ENCODE peak calls at places on chromosomes 5 and 9, in nine cellular contexts. B is AG04450; F is foreskin fibroblast; I is ovary; T is tibial nerve; H is GM23248; P is CD4-positive, alpha-beta memory T cell; E is brain microvascular endothelial cell; K is endodermal cell. Y is an unnamed sample.

GRCh38 chr9:138033950-138034349 is 156.4 kb downstream of the CACNA1B start:
- DNase-seq in B (no peak), F (no peak), I (no peak), T (no peak), H (no peak), P (no peak), E (no peak), K (peak), Y (no peak)

GRCh38 chr9:18437315-18438200 is 36.4 kb upstream of the ADAMTSL1 start:
- DNase-seq in B (no peak), F (peak), I (peak), T (no peak), H (peak), P (no peak), E (peak), K (peak), Y (no peak)

GRCh38 chr5:36717131-36717530 is 110.7 kb downstream of the SLC1A3 start:
- DNase-seq in B (no peak), F (no peak), I (no peak), T (no peak), H (no peak), P (no peak), E (no peak), K (no peak), Y (no peak)

GRCh38 chr9:136562746-136563506 is 17.1 kb upstream of the NOTCH1 start:
- DNase-seq in B (no peak), F (no peak), I (no peak), T (no peak), H (no peak), P (no peak), E (no peak), K (no peak), Y (no peak)

GRCh38 chr5:145780961-145781360 is 54.2 kb downstream of the PRELID2 start:
- DNase-seq in B (no peak), F (no peak), I (no peak), T (no peak), H (no peak), P (no peak), E (no peak), K (no peak), Y (peak)

GRCh38 chr5:9361835-9362234 is 184.0 kb downstream of the SEMA5A start:
- DNase-seq in B (no peak), F (no peak), I (no peak), T (no peak), H (peak), P (peak), E (peak), K (peak), Y (no peak)

GRCh38 chr5:138334867-138335447 is 3.1 kb upstream of the FAM53C start:
- DNase-seq in B (no peak), F (no peak), I (no peak), T (no peak), H (peak), P (no peak), E (no peak), K (no peak), Y (no peak)

GRCh38 chr9:137175345-137175961 is 3.6 kb upstream of the TMEM210 start:
- DNase-seq in B (no peak), F (no peak), I (no peak), T (no peak), H (peak), P (no peak), E (no peak), K (peak), Y (no peak)

GRCh38 chr5:135993248-135993893 is 35.4 kb upstream of the TGFBI start:
- DNase-seq in B (no peak), F (no peak), I (no peak), T (no peak), H (peak), P (no peak), E (no peak), K (no peak), Y (no peak)

GRCh38 chr9:113715086-113715485 is 161.0 kb upstream of the ZNF618 start:
- DNase-seq in B (peak), F (peak), I (no peak), T (no peak), H (peak), P (no peak), E (peak), K (peak), Y (no peak)

GRCh38 chr9:112866662-112867274 is 23.9 kb downstream of the SLC46A2 start:
- DNase-seq in B (no peak), F (peak), I (no peak), T (no peak), H (peak), P (no peak), E (no peak), K (peak), Y (no peak)

GRCh38 chr9:37936965-37937364 is 33.0 kb upstream of the SLC25A51 start:
- DNase-seq in B (peak), F (peak), I (no peak), T (no peak), H (peak), P (no peak), E (peak), K (no peak), Y (peak)

GRCh38 chr5:180649297-180650039 is at the start of gene FLT4:
- DNase-seq in B (no peak), F (no peak), I (no peak), T (no peak), H (no peak), P (no peak), E (no peak), K (peak), Y (no peak)

GRCh38 chr5:80481019-80481893 is 6.6 kb upstream of the FAM151B start:
- DNase-seq in B (no peak), F (peak), I (no peak), T (no peak), H (peak), P (peak), E (peak), K (peak), Y (no peak)

GRCh38 chr9:96342553-96343245 is 40.7 kb upstream of the HSD17B3 start:
- DNase-seq in B (no peak), F (no peak), I (no peak), T (no peak), H (no peak), P (no peak), E (no peak), K (no peak), Y (no peak)

GRCh38 chr9:130129425-130130061 is 42.7 kb upstream of the NCS1 start:
- DNase-seq in B (peak), F (no peak), I (no peak), T (no peak), H (no peak), P (peak), E (peak), K (no peak), Y (no peak)

GRCh38 chr5:169805527-169805934 is 168.5 kb downstream of the DOCK2 start:
- DNase-seq in B (no peak), F (no peak), I (no peak), T (no peak), H (peak), P (peak), E (no peak), K (peak), Y (peak)

GRCh38 chr9:87909310-87910041 is 8.3 kb upstream of the SPATA31C1 start:
- DNase-seq in B (no peak), F (no peak), I (no peak), T (no peak), H (no peak), P (no peak), E (no peak), K (peak), Y (no peak)

GRCh38 chr5:170329524-170329923 is 31.9 kb upstream of the LCP2 start:
- DNase-seq in B (no peak), F (no peak), I (no peak), T (no peak), H (no peak), P (no peak), E (no peak), K (no peak), Y (no peak)

GRCh38 chr5:16735092-16735970 is 118.5 kb upstream of the RETREG1 start:
- DNase-seq in B (no peak), F (no peak), I (no peak), T (no peak), H (peak), P (no peak), E (no peak), K (no peak), Y (no peak)
- H3K4me3 ChIP-seq in B (no peak), F (no peak), I (no peak), T (no peak), H (peak), P (no peak), E (no peak), K (peak), Y (no peak)

GRCh38 chr5:77957931-77958476 is 181.9 kb upstream of the TBCA start:
- DNase-seq in B (no peak), F (no peak), I (no peak), T (no peak), H (peak), P (no peak), E (no peak), K (peak), Y (no peak)
- H3K4me3 ChIP-seq in B (no peak), F (no peak), I (no peak), T (no peak), H (no peak), P (no peak), E (peak), K (peak), Y (no peak)

DNA sequence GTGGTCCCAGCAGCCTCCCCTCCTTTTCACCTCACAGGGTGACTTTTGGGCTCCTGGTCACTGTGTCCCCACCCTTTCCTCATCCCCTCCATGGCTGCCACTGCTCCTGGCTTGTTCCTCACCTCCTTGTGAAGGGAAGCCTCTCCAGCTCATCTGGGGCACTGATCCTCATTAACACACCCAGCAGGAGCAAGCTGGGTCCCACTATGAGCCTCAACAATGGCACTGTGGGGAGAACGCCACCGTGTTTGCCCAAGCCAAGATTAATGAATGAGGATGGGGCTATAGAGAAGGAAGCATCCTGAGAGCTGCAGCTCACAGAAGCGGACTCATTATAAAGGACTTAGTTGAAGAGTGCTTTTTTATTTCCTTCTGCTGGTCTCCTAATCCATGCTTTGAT is 118.4 kb downstream of the MARCHF11 start:
- DNase-seq in B (no peak), F (no peak), I (no peak), T (no peak), H (no peak), P (no peak), E (no peak), K (peak), Y (no peak)
- H3K4me3 ChIP-seq in B (no peak), F (no peak), I (no peak), T (no peak), H (no peak), P (no peak), E (no peak), K (no peak), Y (no peak)

DNA sequence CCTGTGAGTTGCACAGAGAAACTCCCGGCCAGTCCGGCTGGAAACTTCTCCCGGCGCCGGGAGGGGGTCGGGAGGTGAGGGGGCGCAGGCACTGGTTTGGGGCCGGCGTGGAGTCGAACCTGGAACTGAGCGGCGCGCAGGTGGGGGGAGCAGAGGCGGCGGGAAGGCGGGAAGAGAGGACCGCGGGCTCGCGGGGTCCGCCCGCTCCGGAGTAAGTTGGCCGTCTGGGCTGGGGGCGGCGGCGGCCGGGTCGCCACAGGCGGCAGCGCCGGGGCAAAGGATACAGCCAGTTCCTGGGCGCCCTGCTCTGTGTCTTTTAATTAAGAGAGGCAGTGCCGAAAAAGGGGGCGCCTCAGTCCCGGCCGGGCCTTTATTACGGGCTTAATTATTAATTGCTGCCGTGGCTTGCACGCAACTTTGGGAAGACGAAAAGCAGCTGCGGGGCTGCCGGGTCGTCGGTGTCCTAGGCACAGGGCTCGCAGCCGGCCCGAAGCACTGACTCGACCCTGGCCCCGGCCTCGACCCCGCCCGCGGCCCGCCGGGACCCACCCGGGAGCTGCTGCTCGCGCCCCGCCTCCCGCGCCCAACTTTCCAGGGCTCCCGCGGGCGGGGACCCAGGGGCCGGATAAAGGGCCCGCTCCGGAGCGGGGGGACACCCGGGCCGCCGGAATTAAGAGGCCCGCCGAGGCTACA is 1.1 kb downstream of the NTNG2 start:
- DNase-seq in B (no peak), F (no peak), I (no peak), T (no peak), H (no peak), P (peak), E (no peak), K (peak), Y (no peak)
- H3K4me3 ChIP-seq in B (peak), F (peak), I (peak), T (peak), H (peak), P (no peak), E (peak), K (peak), Y (peak)

DNA sequence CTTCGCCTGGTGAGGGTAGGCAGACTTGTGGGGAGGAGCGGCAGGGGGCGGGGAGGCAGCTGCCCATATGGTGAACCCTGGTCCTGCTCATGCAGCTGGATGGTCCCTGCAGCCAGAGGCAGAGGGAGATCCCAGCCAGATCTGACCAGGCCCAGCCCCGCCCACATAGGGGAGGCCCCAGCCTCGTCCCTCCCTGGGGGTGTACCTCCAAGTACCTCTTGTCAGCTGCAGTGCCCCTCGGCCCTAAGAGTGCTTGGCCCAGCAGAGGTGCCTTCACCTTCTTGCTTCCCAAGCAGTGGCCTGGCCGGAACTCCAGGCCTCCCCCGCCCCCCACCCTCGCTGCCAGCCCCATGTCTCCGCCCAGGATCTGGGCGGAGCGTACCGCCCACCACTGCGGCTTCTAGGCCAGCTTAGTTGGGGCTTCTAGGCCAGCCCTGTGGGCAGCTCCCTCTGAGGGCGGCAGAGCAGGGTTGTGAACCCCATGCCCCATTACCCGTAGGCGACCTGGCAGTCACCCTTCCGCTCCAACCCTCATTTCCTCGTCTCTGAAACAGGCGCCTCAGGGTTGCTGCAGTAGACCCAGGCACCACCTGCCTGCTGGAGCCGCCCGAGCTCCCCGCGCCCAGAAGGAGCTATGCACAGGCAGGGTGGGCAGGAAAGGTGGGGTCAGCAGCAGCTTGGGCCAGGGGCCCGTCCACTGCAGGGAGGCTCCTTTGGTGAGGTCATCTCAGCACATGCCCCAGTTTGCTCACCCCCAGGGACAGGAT is at the start of gene SARDH:
- DNase-seq in B (no peak), F (peak), I (peak), T (peak), H (peak), P (no peak), E (peak), K (peak), Y (no peak)
- H3K4me3 ChIP-seq in B (peak), F (peak), I (peak), T (peak), H (peak), P (no peak), E (peak), K (peak), Y (peak)

DNA sequence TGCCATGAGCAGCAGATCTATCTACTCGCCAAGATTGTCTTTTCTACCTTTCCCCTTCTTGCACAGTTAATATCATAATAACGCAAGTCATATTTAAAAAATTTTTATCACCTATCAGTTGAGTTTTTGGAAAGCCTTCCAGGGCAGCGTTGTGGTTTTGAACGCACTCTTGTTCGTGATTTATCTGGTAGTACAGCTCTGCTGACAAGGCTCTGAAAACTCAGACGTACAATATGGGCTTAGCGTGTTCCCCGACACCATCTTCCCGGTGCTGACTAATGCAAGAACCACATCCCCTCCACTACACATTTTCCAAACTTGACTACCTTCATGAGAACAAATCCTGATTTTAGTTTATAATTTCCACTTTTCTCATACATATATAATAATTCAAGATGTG is 1.6 kb upstream of the NFIL3 start:
- DNase-seq in B (no peak), F (no peak), I (no peak), T (no peak), H (peak), P (peak), E (no peak), K (no peak), Y (peak)
- H3K4me3 ChIP-seq in B (no peak), F (no peak), I (peak), T (no peak), H (peak), P (no peak), E (no peak), K (peak), Y (peak)

DNA sequence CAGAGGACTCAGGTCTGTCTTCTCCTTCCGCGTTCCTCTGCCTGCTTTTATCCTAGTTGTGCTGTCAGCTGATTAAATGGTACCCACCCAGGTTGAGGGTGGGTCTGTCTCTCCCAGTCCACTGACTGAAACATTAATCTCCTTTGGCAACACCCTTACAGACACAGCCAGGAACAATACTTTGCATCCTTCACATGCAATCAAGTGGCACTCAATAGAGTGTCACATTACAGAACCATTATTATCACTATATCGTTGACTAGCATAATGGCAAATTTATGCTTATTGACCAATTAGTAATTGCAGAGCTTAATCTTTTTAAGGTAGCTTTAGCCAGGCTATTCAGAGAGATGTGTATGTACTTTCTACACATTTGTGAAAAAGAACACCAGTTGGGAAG is 64.9 kb downstream of the UNC13B start:
- DNase-seq in B (no peak), F (no peak), I (no peak), T (no peak), H (no peak), P (no peak), E (no peak), K (no peak), Y (no peak)
- H3K4me3 ChIP-seq in B (no peak), F (no peak), I (no peak), T (no peak), H (no peak), P (no peak), E (no peak), K (no peak), Y (no peak)

DNA sequence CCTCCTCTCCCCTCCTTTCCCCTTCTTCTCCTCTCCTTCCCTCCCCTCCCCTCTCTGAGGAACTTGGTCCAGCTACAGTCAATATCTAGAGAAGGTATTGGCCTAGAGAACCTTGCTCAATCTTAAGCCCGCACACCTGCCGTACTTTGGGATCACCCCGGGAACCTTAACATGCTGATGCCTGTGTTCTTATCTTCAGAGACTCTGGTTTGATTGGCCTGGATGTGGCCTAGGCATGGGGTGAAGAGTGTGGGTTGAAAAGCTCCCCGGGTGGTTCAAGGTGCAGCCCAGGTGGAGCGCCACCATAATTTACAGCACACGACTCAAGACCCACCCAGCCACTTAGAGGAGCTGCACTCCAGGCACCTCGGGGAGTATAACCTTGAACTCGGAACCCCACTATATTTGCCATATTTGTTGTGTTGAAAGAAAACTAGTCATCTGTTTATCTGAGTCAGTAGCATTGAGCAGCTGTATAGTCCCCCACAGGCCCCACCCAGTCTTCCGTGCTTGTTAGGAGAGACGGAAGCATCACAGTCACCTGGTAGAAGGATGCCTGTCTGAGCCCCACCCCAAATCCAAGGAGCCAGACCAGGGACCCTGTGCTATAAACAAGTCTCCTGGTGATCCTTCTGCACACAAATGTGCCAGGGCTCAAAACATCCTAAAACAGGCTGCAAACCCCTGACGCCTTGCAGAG is 14.4 kb upstream of the PHF19 start:
- DNase-seq in B (no peak), F (no peak), I (no peak), T (no peak), H (no peak), P (peak), E (no peak), K (no peak), Y (no peak)
- H3K4me3 ChIP-seq in B (no peak), F (no peak), I (no peak), T (no peak), H (no peak), P (no peak), E (no peak), K (no peak), Y (no peak)

GRCh38 chr5:157059891-157060290 is 975 bp upstream of the HAVCR1 start:
- DNase-seq in B (no peak), F (no peak), I (no peak), T (no peak), H (peak), P (no peak), E (no peak), K (no peak), Y (no peak)

GRCh38 chr5:157066950-157067349 is 8.0 kb upstream of the HAVCR1 start:
- DNase-seq in B (no peak), F (no peak), I (no peak), T (no peak), H (no peak), P (no peak), E (no peak), K (no peak), Y (no peak)

GRCh38 chr5:157068339-157068738 is 9.4 kb upstream of the HAVCR1 start:
- DNase-seq in B (no peak), F (no peak), I (no peak), T (no peak), H (no peak), P (no peak), E (no peak), K (no peak), Y (no peak)

GRCh38 chr5:157066080-157066479 is 7.2 kb upstream of the HAVCR1 start:
- DNase-seq in B (no peak), F (no peak), I (no peak), T (no peak), H (no peak), P (no peak), E (no peak), K (no peak), Y (no peak)

GRCh38 chr5:157063776-157064430 is 5.0 kb upstream of the HAVCR1 start:
- DNase-seq in B (no peak), F (no peak), I (no peak), T (no peak), H (no peak), P (no peak), E (no peak), K (no peak), Y (no peak)
- H3K4me3 ChIP-seq in B (no peak), F (no peak), I (no peak), T (no peak), H (no peak), P (no peak), E (no peak), K (no peak), Y (no peak)

GRCh38 chr9:13975628-13976250 is 338.2 kb downstream of the NFIB start:
- DNase-seq in B (no peak), F (no peak), I (no peak), T (no peak), H (peak), P (no peak), E (no peak), K (no peak), Y (no peak)
- H3K4me3 ChIP-seq in B (no peak), F (no peak), I (no peak), T (no peak), H (no peak), P (no peak), E (no peak), K (no peak), Y (no peak)